ENCODE peak calls at places on chromosomes 1 and 21, in six cellular contexts. One of them, this sample, is unnamed.

GRCh38 chr1:27361044-27361402 is 5.7 kb downstream of the MAP3K6 start:
- DNase-seq in CD4-positive, alpha-beta T cell: no peak
- DNase-seq in heart right ventricle: no peak
- DNase-seq in Calu3: no peak
- DNase-seq in suprapubic skin: no peak
- DNase-seq in fibroblast of pulmonary artery: no peak
- DNase-seq in this sample: no peak

GRCh38 chr1:1167416-1168155 is 6.1 kb upstream of the TTLL10 start:
- DNase-seq in fibroblast of pulmonary artery: no peak
- DNase-seq in heart right ventricle: no peak
- DNase-seq in CD4-positive, alpha-beta T cell: no peak
- DNase-seq in suprapubic skin: no peak
- DNase-seq in Calu3: no peak
- DNase-seq in this sample: peak

GRCh38 chr21:37383066-37383465 is 16.5 kb downstream of the DYRK1A start:
- DNase-seq in suprapubic skin: no peak
- DNase-seq in CD4-positive, alpha-beta T cell: no peak
- DNase-seq in fibroblast of pulmonary artery: peak
- DNase-seq in heart right ventricle: no peak
- DNase-seq in Calu3: no peak
- DNase-seq in this sample: no peak

GRCh38 chr1:54800899-54801759 is at the start of gene TTC22:
- DNase-seq in Calu3: peak
- DNase-seq in heart right ventricle: no peak
- DNase-seq in fibroblast of pulmonary artery: no peak
- DNase-seq in suprapubic skin: no peak
- DNase-seq in CD4-positive, alpha-beta T cell: peak
- DNase-seq in this sample: no peak

GRCh38 chr21:40568756-40569155 is 278.2 kb downstream of the DSCAM start:
- DNase-seq in fibroblast of pulmonary artery: no peak
- DNase-seq in Calu3: no peak
- DNase-seq in CD4-positive, alpha-beta T cell: no peak
- DNase-seq in heart right ventricle: no peak
- DNase-seq in suprapubic skin: no peak
- DNase-seq in this sample: no peak

GRCh38 chr1:9429369-9429766 is 109.9 kb upstream of the SLC25A33 start:
- DNase-seq in heart right ventricle: no peak
- DNase-seq in fibroblast of pulmonary artery: no peak
- DNase-seq in CD4-positive, alpha-beta T cell: no peak
- DNase-seq in suprapubic skin: no peak
- DNase-seq in Calu3: no peak
- DNase-seq in this sample: no peak

GRCh38 chr21:16594191-16594590 is 864.4 kb downstream of the USP25 start:
- DNase-seq in CD4-positive, alpha-beta T cell: no peak
- DNase-seq in heart right ventricle: no peak
- DNase-seq in Calu3: no peak
- DNase-seq in suprapubic skin: no peak
- DNase-seq in fibroblast of pulmonary artery: no peak
- DNase-seq in this sample: no peak

GRCh38 chr1:46187106-46187869 is 10.9 kb downstream of the POMGNT1 start:
- DNase-seq in suprapubic skin: no peak
- DNase-seq in heart right ventricle: no peak
- DNase-seq in Calu3: no peak
- DNase-seq in fibroblast of pulmonary artery: no peak
- DNase-seq in CD4-positive, alpha-beta T cell: no peak
- DNase-seq in this sample: no peak

GRCh38 chr1:234545512-234546386 is 64.2 kb downstream of the IRF2BP2 start:
- DNase-seq in Calu3: no peak
- DNase-seq in fibroblast of pulmonary artery: no peak
- DNase-seq in CD4-positive, alpha-beta T cell: no peak
- DNase-seq in suprapubic skin: no peak
- DNase-seq in heart right ventricle: no peak
- DNase-seq in this sample: no peak

GRCh38 chr1:150186789-150187559 is 37.3 kb downstream of the PLEKHO1 start:
- DNase-seq in suprapubic skin: no peak
- DNase-seq in CD4-positive, alpha-beta T cell: no peak
- DNase-seq in fibroblast of pulmonary artery: peak
- DNase-seq in heart right ventricle: peak
- DNase-seq in Calu3: peak
- DNase-seq in this sample: peak

GRCh38 chr1:79074975-79075374 is 68.4 kb upstream of the ADGRL4 start:
- DNase-seq in suprapubic skin: no peak
- DNase-seq in fibroblast of pulmonary artery: no peak
- DNase-seq in CD4-positive, alpha-beta T cell: no peak
- DNase-seq in Calu3: no peak
- DNase-seq in heart right ventricle: no peak
- DNase-seq in this sample: no peak

GRCh38 chr1:151222130-151222529 is 23.8 kb downstream of the PIP5K1A start:
- DNase-seq in suprapubic skin: no peak
- DNase-seq in CD4-positive, alpha-beta T cell: no peak
- DNase-seq in heart right ventricle: no peak
- DNase-seq in Calu3: no peak
- DNase-seq in fibroblast of pulmonary artery: no peak
- DNase-seq in this sample: no peak

GRCh38 chr1:117017648-117018047 is 16.1 kb downstream of the CD101 start:
- DNase-seq in Calu3: no peak
- DNase-seq in suprapubic skin: no peak
- DNase-seq in fibroblast of pulmonary artery: no peak
- DNase-seq in heart right ventricle: peak
- DNase-seq in CD4-positive, alpha-beta T cell: no peak
- DNase-seq in this sample: no peak

GRCh38 chr1:20729155-20729931 is 3.2 kb downstream of the SH2D5 start:
- DNase-seq in CD4-positive, alpha-beta T cell: no peak
- DNase-seq in suprapubic skin: no peak
- DNase-seq in fibroblast of pulmonary artery: no peak
- DNase-seq in heart right ventricle: no peak
- DNase-seq in Calu3: no peak
- DNase-seq in this sample: no peak

GRCh38 chr1:44220001-44220751 is 6.9 kb downstream of the DMAP1 start:
- DNase-seq in CD4-positive, alpha-beta T cell: no peak
- DNase-seq in heart right ventricle: no peak
- DNase-seq in Calu3: no peak
- DNase-seq in suprapubic skin: no peak
- DNase-seq in fibroblast of pulmonary artery: no peak
- DNase-seq in this sample: no peak

GRCh38 chr1:92070892-92071291 is 4.3 kb downstream of the SETSIP start:
- DNase-seq in heart right ventricle: no peak
- DNase-seq in Calu3: no peak
- DNase-seq in fibroblast of pulmonary artery: no peak
- DNase-seq in CD4-positive, alpha-beta T cell: no peak
- DNase-seq in suprapubic skin: no peak
- DNase-seq in this sample: no peak

GRCh38 chr1:92066321-92066720 is 8.9 kb downstream of the SETSIP start:
- DNase-seq in fibroblast of pulmonary artery: no peak
- DNase-seq in Calu3: no peak
- DNase-seq in suprapubic skin: no peak
- DNase-seq in CD4-positive, alpha-beta T cell: no peak
- DNase-seq in heart right ventricle: no peak
- DNase-seq in this sample: no peak

GRCh38 chr1:92065042-92065441 is 10.2 kb downstream of the SETSIP start:
- DNase-seq in suprapubic skin: no peak
- DNase-seq in fibroblast of pulmonary artery: no peak
- DNase-seq in heart right ventricle: no peak
- DNase-seq in Calu3: no peak
- DNase-seq in CD4-positive, alpha-beta T cell: no peak
- DNase-seq in this sample: no peak
- TF ChIP-seq CTCF in suprapubic skin: no peak
- TF ChIP-seq CTCF in fibroblast of pulmonary artery: peak
- TF ChIP-seq CTCF in heart right ventricle: no peak
- TF ChIP-seq CTCF in Calu3: no peak
- TF ChIP-seq CTCF in CD4-positive, alpha-beta T cell: no peak
- TF ChIP-seq CTCF in this sample: no peak

GRCh38 chr1:161304927-161305871 is 4.6 kb downstream of the MPZ start:
- DNase-seq in suprapubic skin: no peak
- DNase-seq in Calu3: no peak
- DNase-seq in CD4-positive, alpha-beta T cell: no peak
- DNase-seq in fibroblast of pulmonary artery: no peak
- DNase-seq in heart right ventricle: no peak
- DNase-seq in this sample: no peak

GRCh38 chr1:161307230-161307768 is 2.5 kb downstream of the MPZ start:
- DNase-seq in fibroblast of pulmonary artery: peak
- DNase-seq in heart right ventricle: peak
- DNase-seq in CD4-positive, alpha-beta T cell: no peak
- DNase-seq in suprapubic skin: no peak
- DNase-seq in Calu3: no peak
- DNase-seq in this sample: no peak

GRCh38 chr1:161307892-161308638 is 1.7 kb downstream of the MPZ start:
- DNase-seq in heart right ventricle: no peak
- DNase-seq in fibroblast of pulmonary artery: peak
- DNase-seq in suprapubic skin: no peak
- DNase-seq in Calu3: no peak
- DNase-seq in CD4-positive, alpha-beta T cell: no peak
- DNase-seq in this sample: no peak

GRCh38 chr1:161309868-161310267 is at the start of gene MPZ:
- DNase-seq in heart right ventricle: no peak
- DNase-seq in Calu3: no peak
- DNase-seq in fibroblast of pulmonary artery: no peak
- DNase-seq in CD4-positive, alpha-beta T cell: no peak
- DNase-seq in suprapubic skin: no peak
- DNase-seq in this sample: no peak

DNA sequence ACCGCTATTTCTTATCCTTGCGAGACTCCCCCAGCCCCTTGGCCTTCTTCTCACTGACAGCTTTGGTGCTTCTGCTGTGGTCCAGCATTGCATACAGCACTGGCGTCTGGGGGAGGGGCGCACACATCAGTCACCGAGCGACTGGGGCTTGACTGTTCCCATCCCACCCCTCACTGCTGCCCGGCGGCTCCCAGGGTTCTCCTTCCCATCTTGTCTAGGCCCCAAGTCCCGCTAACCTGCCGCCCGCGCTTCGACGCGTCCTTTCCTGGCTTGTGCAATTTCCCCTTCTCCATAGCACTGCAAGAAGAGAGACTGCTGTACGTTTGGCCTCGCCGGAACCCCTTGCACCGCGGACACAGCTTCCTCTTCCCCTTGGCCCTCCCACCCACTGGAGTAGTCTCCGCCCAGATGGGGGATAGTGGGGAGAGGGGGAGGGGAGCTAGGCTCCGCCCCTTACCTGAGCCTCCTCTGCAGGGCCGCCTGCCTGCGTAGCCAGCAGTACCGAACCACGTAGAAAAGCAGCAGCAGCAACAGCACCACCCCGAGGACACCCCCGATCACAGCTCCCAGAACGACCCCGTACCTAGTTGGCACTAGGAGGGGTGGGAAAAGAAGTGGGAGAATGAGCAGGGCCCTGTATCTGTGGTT is 3.8 kb downstream of the MPZ start:
- DNase-seq in suprapubic skin: peak
- DNase-seq in CD4-positive, alpha-beta T cell: peak
- DNase-seq in fibroblast of pulmonary artery: peak
- DNase-seq in heart right ventricle: peak
- DNase-seq in Calu3: no peak
- DNase-seq in this sample: peak
- TF ChIP-seq CTCF in suprapubic skin: no peak
- TF ChIP-seq CTCF in CD4-positive, alpha-beta T cell: peak
- TF ChIP-seq CTCF in fibroblast of pulmonary artery: peak
- TF ChIP-seq CTCF in heart right ventricle: peak
- TF ChIP-seq CTCF in Calu3: no peak
- TF ChIP-seq CTCF in this sample: peak

GRCh38 chr1:181260271-181260670 is 171.8 kb downstream of the IER5 start:
- DNase-seq in heart right ventricle: no peak
- DNase-seq in CD4-positive, alpha-beta T cell: no peak
- DNase-seq in fibroblast of pulmonary artery: no peak
- DNase-seq in suprapubic skin: no peak
- DNase-seq in Calu3: no peak
- DNase-seq in this sample: no peak
- TF ChIP-seq CTCF in heart right ventricle: no peak
- TF ChIP-seq CTCF in CD4-positive, alpha-beta T cell: no peak
- TF ChIP-seq CTCF in fibroblast of pulmonary artery: no peak
- TF ChIP-seq CTCF in suprapubic skin: no peak
- TF ChIP-seq CTCF in Calu3: no peak
- TF ChIP-seq CTCF in this sample: no peak

GRCh38 chr1:154768456-154769125 is 101.5 kb downstream of the KCNN3 start:
- DNase-seq in suprapubic skin: peak
- DNase-seq in fibroblast of pulmonary artery: peak
- DNase-seq in Calu3: no peak
- DNase-seq in CD4-positive, alpha-beta T cell: no peak
- DNase-seq in heart right ventricle: peak
- DNase-seq in this sample: no peak

GRCh38 chr1:154767315-154768240 is 102.5 kb downstream of the KCNN3 start:
- DNase-seq in suprapubic skin: peak
- DNase-seq in heart right ventricle: peak
- DNase-seq in Calu3: no peak
- DNase-seq in fibroblast of pulmonary artery: peak
- DNase-seq in CD4-positive, alpha-beta T cell: no peak
- DNase-seq in this sample: peak

GRCh38 chr1:154764181-154764580 is 105.9 kb downstream of the KCNN3 start:
- DNase-seq in CD4-positive, alpha-beta T cell: no peak
- DNase-seq in fibroblast of pulmonary artery: no peak
- DNase-seq in suprapubic skin: peak
- DNase-seq in Calu3: no peak
- DNase-seq in heart right ventricle: no peak
- DNase-seq in this sample: no peak

GRCh38 chr1:154764773-154765172 is 105.3 kb downstream of the KCNN3 start:
- DNase-seq in heart right ventricle: no peak
- DNase-seq in Calu3: no peak
- DNase-seq in suprapubic skin: no peak
- DNase-seq in CD4-positive, alpha-beta T cell: no peak
- DNase-seq in fibroblast of pulmonary artery: no peak
- DNase-seq in this sample: no peak

DNA sequence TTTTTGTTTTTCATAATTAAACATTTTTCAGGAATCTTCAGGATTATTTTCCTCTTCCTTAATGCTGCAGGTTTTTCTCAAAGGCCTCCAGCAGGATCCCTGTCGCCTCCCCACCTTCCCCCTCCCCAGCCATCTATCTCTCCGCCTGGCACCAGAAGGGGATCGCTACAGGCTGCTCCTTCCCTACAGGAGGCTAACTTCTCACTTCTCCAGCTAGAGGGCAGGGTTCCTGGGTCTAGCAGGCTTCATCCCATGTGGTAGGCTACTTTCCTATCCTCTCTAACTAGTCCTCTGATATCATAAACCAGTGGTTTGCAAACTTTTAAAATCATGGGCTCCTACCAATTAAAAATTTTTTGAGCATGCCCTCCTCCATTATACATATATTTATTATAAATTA is 104.1 kb downstream of the KCNN3 start:
- DNase-seq in Calu3: peak
- DNase-seq in suprapubic skin: peak
- DNase-seq in fibroblast of pulmonary artery: peak
- DNase-seq in CD4-positive, alpha-beta T cell: no peak
- DNase-seq in heart right ventricle: no peak
- DNase-seq in this sample: peak
- TF ChIP-seq CTCF in Calu3: peak
- TF ChIP-seq CTCF in suprapubic skin: no peak
- TF ChIP-seq CTCF in fibroblast of pulmonary artery: peak
- TF ChIP-seq CTCF in CD4-positive, alpha-beta T cell: peak
- TF ChIP-seq CTCF in heart right ventricle: peak
- TF ChIP-seq CTCF in this sample: peak